ENCODE peak calls at places on chromosomes 5 and 9, in five cellular contexts. Y, E, K, Z and L are unnamed samples.

GRCh38 chr5:57482671-57483106 is at the start of gene ACTBL2:
- DNase-seq in Y (no peak), E (no peak), K (no peak), Z (no peak), L (no peak)

GRCh38 chr9:80040457-80040856 is 468.7 kb downstream of the TLE4 start:
- DNase-seq in Y (no peak), E (no peak), K (no peak), Z (no peak), L (no peak)

GRCh38 chr5:53994148-53994547 is 316.2 kb downstream of the ARL15 start:
- DNase-seq in Y (no peak), E (no peak), K (no peak), Z (no peak), L (no peak)

GRCh38 chr9:82989949-82990348 is 73.0 kb downstream of the RASEF start:
- DNase-seq in Y (no peak), E (no peak), K (no peak), Z (no peak), L (no peak)

GRCh38 chr5:109825450-109825849 is 135.7 kb downstream of the MAN2A1 start:
- DNase-seq in Y (no peak), E (no peak), K (no peak), Z (no peak), L (no peak)

GRCh38 chr5:132391247-132391646 is 21.7 kb downstream of the SLC22A5 start:
- DNase-seq in Y (no peak), E (no peak), K (no peak), Z (no peak), L (no peak)

GRCh38 chr5:176654856-176655255 is 7.6 kb downstream of the TSPAN17 start:
- DNase-seq in Y (no peak), E (no peak), K (no peak), Z (no peak), L (no peak)

GRCh38 chr9:6711403-6711802 is 46.4 kb upstream of the KDM4C start:
- DNase-seq in Y (no peak), E (no peak), K (no peak), Z (no peak), L (no peak)

GRCh38 chr9:111179577-111179976 is 141.3 kb upstream of the LPAR1 start:
- DNase-seq in Y (no peak), E (no peak), K (no peak), Z (peak), L (no peak)

GRCh38 chr9:16106211-16106610 is 553.4 kb downstream of the CCDC171 start:
- DNase-seq in Y (no peak), E (no peak), K (no peak), Z (no peak), L (no peak)

GRCh38 chr9:34623386-34624235 is 3.3 kb upstream of the DCTN3 start:
- DNase-seq in Y (no peak), E (peak), K (peak), Z (no peak), L (no peak)

GRCh38 chr9:114852050-114852594 is 46.3 kb upstream of the TNFSF15 start:
- DNase-seq in Y (no peak), E (no peak), K (no peak), Z (peak), L (no peak)

GRCh38 chr5:128693779-128694178 is 155.7 kb upstream of the FBN2 start:
- DNase-seq in Y (no peak), E (no peak), K (no peak), Z (no peak), L (no peak)

GRCh38 chr5:128701301-128701700 is 163.3 kb upstream of the FBN2 start:
- DNase-seq in Y (no peak), E (no peak), K (no peak), Z (no peak), L (no peak)

DNA sequence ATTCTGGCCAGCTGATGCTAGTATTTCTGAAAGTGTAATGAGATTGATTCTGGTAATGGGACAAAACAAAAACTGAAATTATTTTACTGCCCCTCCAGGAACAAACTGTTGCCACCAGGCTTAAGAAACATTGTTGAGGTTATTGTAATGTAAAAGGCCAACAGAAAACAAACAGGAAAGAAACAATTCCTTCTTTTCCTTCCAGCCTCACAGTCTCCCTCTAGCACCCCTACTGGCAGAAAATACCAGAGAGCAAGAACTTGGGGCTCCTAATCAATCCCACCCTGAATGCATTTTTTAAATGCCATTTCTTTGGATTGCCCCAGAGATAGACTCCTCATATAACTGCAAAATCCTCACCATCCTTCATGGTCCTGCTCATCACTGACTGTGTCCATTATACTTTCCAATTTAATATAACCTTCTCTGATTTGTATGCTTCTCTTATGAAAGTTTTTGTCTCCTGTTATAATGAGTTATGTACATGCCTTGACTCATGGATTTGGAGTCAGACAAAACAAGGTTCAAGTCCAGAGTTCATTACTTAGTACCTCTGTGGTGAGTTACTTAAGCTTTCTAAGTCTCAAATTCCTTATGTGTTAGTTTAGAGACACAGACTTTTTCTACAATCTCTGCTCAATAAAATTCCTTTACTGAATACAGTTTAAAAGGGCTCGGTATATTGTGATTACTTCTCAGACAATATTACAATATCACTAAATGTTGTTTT is 157.9 kb upstream of the FBN2 start:
- DNase-seq in Y (no peak), E (no peak), K (peak), Z (no peak), L (no peak)
- TF ChIP-seq CTCF in Y (peak), E (no peak), K (peak), Z (peak), L (peak)

GRCh38 chr5:35213608-35214007 is 16.7 kb downstream of the PRLR start:
- DNase-seq in Y (no peak), E (no peak), K (no peak), Z (no peak), L (no peak)
- TF ChIP-seq CTCF in Y (no peak), E (no peak), K (no peak), Z (no peak), L (no peak)

GRCh38 chr5:167608708-167609272 is 682.7 kb upstream of the WWC1 start:
- DNase-seq in Y (no peak), E (no peak), K (no peak), Z (no peak), L (no peak)
- TF ChIP-seq CTCF in Y (peak), E (no peak), K (no peak), Z (no peak), L (peak)

GRCh38 chr5:1468629-1469527 is 23.6 kb upstream of the SLC6A3 start:
- DNase-seq in Y (no peak), E (no peak), K (no peak), Z (no peak), L (no peak)
- TF ChIP-seq CTCF in Y (no peak), E (no peak), K (peak), Z (no peak), L (peak)

DNA sequence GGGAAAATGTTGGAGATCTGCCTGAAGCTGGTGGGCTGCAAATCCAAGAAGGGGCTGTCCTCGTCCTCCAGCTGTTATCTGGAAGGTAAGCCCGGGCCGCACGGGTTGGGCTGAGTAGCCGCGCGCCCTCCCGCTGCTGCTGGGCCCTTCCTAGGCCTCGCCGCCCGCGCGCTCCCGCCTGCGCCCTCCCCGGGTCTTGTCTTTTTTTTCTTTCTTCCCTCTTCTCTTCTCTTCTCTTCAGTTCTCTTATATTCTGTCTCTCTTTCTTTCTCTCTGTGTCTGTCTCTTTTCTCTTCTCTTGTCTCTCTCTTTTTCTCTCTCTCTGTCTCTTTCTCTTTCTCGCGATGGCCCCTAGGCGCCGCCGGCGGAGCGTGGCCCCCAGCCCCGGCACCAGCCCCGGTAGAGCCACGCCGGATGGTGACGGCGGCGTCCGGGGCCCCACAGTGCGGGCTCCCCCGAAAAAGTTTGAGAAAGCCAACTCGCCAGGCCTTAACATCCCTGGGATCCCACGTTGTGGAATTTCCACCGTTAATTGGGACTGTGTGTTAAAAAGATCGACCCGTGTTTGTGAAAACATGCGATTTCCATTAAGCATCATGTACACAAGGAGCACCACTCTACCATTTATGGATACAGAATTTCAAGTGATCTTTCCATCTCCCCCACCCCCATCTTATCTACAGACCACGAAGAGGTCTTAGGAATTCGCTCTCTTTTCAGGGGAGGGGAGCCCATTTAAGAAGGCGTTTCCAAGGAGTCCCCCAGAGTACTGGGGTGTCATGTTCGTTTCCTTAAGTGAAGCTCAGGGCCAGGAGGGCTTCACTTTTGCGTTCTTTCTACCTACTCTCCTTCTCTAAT is 616 bp downstream of the ABL1 start:
- DNase-seq in Y (peak), E (peak), K (peak), Z (no peak), L (no peak)
- TF ChIP-seq CTCF in Y (no peak), E (no peak), K (no peak), Z (no peak), L (no peak)

GRCh38 chr5:75277463-75277862 is 40.8 kb upstream of the ANKRD31 start:
- DNase-seq in Y (no peak), E (no peak), K (no peak), Z (no peak), L (no peak)

GRCh38 chr5:75281716-75282465 is 45.2 kb upstream of the ANKRD31 start:
- DNase-seq in Y (no peak), E (no peak), K (no peak), Z (no peak), L (no peak)

GRCh38 chr5:75275736-75276135 is 39.1 kb upstream of the ANKRD31 start:
- DNase-seq in Y (no peak), E (no peak), K (no peak), Z (no peak), L (no peak)

GRCh38 chr5:75282581-75282980 is 45.9 kb upstream of the ANKRD31 start:
- DNase-seq in Y (no peak), E (no peak), K (no peak), Z (no peak), L (no peak)

DNA sequence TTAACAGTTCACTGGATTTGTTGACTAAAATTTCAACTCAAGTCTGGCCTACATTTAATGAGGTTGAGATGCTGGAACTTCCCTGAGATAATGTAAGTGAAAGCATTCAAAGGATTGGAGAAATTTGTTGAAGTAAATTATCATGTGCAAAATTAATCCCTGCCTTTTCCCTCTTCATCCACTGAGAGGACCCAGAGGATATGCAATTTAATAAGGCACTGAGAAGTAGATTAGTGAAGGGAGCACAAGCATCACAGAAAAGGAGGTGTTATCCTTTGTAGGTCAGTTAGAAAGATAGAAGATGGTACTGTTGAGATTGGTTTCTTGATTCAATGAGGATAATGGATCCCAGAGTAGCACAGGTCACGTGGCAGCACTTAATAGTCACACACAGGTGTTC is 42.6 kb upstream of the ANKRD31 start:
- DNase-seq in Y (no peak), E (no peak), K (no peak), Z (no peak), L (no peak)
- TF ChIP-seq CTCF in Y (no peak), E (no peak), K (no peak), Z (no peak), L (no peak)

DNA sequence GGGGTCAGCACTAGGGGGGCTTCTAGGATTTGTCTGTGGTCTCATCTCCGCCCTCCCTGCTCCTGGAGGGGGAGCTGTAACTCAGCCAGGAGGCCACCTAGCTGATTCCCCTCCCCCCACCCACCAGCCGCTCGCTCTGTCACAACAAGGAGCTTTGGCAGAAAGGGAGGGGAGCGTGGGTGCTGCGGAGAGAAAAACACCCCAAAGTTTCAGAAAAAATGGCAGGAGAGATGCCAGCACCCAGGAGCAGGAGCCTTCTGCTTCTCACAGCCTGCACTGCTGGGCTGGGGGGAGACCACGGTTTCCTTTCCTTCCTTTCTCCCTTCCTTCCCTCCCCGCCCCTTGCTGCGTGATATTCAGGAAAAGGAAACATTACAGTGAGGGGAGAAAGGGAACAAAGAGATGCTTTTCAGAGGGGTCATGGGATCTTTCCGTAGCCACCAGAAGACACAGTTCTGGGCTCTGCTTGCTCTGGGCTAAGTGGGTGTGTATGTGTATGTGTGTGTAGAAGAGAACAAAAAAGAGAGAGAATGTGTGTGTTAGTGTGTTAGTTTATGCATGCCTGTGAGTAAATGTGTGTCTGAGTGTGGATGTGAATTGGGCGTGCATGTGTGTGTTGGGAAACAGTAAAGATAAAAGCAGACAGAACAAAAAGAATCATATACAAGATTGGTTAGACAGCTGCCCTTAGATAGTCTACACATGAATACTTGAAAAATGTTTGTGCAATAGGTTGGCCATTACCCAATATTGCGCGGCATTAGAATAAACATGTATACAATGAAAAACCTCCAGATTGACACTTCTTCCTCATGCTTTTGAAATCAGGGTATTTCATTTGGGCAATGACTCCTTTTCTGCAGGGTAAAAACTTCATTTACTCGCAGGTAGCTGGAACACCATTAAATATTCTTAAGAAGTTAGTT is 36.4 kb upstream of the HSPA9 start:
- DNase-seq in Y (no peak), E (no peak), K (peak), Z (no peak), L (no peak)
- TF ChIP-seq CTCF in Y (no peak), E (no peak), K (no peak), Z (no peak), L (no peak)

DNA sequence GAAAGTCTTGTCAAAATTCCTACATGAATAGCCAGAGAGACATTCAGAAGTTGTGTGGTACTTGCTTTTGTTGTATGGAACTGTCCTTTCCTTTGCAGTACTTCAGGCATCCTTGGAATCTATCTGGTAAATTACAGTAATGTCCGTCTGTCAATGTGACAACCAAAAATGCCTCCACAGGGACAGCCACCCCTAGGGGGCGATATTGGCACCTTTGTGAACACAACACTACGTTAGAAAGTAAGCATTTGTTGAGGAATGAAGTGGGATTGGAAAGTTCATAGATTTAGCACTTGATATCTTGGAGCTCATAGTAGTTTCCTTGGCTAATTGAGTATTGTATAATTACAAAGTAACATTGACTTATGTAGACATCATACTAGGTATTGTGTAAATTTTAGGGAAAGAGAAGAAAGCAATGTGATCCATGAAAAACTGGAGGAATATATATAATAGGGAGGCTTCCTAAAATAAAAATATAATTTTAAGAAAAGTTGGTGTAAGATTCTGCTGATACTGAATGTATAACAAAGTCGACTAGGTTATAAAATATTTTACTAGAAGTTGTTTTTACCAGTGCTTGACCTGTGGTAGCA is 32.7 kb downstream of the TMEFF1 start:
- DNase-seq in Y (peak), E (no peak), K (peak), Z (peak), L (no peak)
- TF ChIP-seq CTCF in Y (peak), E (peak), K (peak), Z (peak), L (peak)